ENCODE peak calls at places on chromosomes 5 and 9, in four cellular contexts. I is IMR-90, V is neuronal stem cell, D is mesendoderm. E is an unnamed sample.

GRCh38 chr5:179297026-179297425 is 48.2 kb downstream of the ADAMTS2 start:
- DNase-seq in I (no peak), D (no peak), V (no peak), E (no peak)

GRCh38 chr5:141753971-141754713 is 72.1 kb upstream of the ARAP3 start:
- DNase-seq in V (peak), I (peak), D (peak), E (peak)

GRCh38 chr5:54867310-54867944 is 118.0 kb downstream of the ESM1 start:
- DNase-seq in I (peak), D (peak), V (peak), E (no peak)

GRCh38 chr9:112411626-112412027 is 31.7 kb downstream of the HSDL2 start:
- DNase-seq in D (no peak), I (peak), V (no peak), E (no peak)

GRCh38 chr9:15243086-15243485 is 63.9 kb downstream of the TTC39B start:
- DNase-seq in V (no peak), I (peak), D (no peak), E (no peak)

GRCh38 chr5:132821791-132822190 is 8.7 kb downstream of the SHROOM1 start:
- DNase-seq in D (no peak), I (peak), V (no peak), E (no peak)

GRCh38 chr9:134179595-134179917 is 15.2 kb upstream of the RNU6ATAC start:
- DNase-seq in I (no peak), D (no peak), V (no peak), E (no peak)

GRCh38 chr9:68808481-68808880 is 103.4 kb downstream of the PIP5K1B start:
- DNase-seq in V (no peak), I (no peak), D (no peak), E (no peak)

GRCh38 chr9:36192196-36192595 is 1.5 kb downstream of the CLTA start:
- DNase-seq in V (no peak), D (peak), I (peak), E (no peak)

GRCh38 chr5:149182241-149182640 is 40.9 kb downstream of the ABLIM3 start:
- DNase-seq in V (no peak), I (no peak), D (no peak), E (no peak)

GRCh38 chr9:75164573-75164972 is 76.3 kb downstream of the OSTF1 start:
- DNase-seq in D (no peak), I (no peak), V (no peak), E (no peak)

GRCh38 chr9:75170898-75171360 is 82.6 kb downstream of the OSTF1 start:
- DNase-seq in V (no peak), D (peak), I (peak), E (no peak)

GRCh38 chr9:75167281-75167680 is 79.0 kb downstream of the OSTF1 start:
- DNase-seq in I (no peak), D (no peak), V (no peak), E (no peak)

GRCh38 chr9:75168270-75169185 is 80.2 kb downstream of the OSTF1 start:
- DNase-seq in V (no peak), I (no peak), D (no peak), E (no peak)

DNA sequence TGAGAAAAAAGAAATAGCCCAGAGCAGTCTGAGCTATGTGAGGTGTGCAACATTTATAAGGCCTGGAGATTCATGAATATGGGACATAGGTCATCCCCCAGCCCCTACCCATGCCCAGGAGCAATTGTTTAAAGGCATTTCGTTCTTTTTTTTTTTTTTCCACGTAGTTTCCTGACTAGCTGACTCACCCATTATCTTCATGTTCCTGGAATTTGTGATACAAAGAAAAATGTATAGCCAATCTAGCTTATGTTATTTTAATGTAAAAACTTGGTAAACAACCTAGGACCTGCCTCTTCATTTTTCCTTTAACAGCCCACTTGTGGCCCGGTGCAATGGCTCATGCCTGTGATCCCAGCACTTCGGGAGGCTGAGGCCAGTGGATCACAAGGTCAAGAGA is 81.3 kb downstream of the OSTF1 start:
- DNase-seq in D (peak), V (no peak), I (no peak), E (no peak)
- H3K4ac ChIP-seq in D (no peak), V (no peak), I (no peak), E (no peak)

DNA sequence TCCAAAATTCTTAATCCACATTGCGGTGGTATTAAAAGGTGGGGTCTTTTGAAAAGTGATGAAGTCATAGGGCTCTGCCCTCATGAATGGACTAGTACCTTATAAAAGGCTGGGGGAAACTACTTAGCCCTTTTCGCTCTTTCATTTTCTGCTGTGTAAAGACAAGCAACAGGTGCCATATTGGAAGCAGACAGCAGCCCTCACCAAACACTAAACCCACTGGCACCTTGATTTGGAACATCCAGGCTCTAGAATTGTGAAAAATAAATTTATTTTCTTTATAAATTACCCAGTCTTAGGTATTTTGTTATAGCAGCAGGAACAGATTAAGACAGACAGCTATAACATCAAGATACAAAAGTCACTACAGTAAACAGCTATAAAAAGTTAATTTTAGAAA is 12.8 kb downstream of the PJA2 start:
- DNase-seq in D (no peak), I (no peak), V (no peak), E (no peak)
- H3K4ac ChIP-seq in D (no peak), I (no peak), V (no peak), E (no peak)

GRCh38 chr9:137657606-137658005 is 38.8 kb downstream of the EHMT1 start:
- DNase-seq in D (no peak), V (no peak), I (no peak), E (no peak)

GRCh38 chr9:137660144-137660543 is 41.3 kb downstream of the EHMT1 start:
- DNase-seq in D (no peak), I (no peak), V (no peak), E (no peak)

GRCh38 chr9:137650779-137651178 is 32.0 kb downstream of the EHMT1 start:
- DNase-seq in V (no peak), I (no peak), D (no peak), E (no peak)

GRCh38 chr9:137658778-137659177 is 40.0 kb downstream of the EHMT1 start:
- DNase-seq in D (no peak), I (no peak), V (no peak), E (no peak)

GRCh38 chr9:137656416-137656815 is 37.6 kb downstream of the EHMT1 start:
- DNase-seq in I (no peak), V (no peak), D (no peak), E (no peak)
- H3K4ac ChIP-seq in I (no peak), V (no peak), D (no peak), E (no peak)

DNA sequence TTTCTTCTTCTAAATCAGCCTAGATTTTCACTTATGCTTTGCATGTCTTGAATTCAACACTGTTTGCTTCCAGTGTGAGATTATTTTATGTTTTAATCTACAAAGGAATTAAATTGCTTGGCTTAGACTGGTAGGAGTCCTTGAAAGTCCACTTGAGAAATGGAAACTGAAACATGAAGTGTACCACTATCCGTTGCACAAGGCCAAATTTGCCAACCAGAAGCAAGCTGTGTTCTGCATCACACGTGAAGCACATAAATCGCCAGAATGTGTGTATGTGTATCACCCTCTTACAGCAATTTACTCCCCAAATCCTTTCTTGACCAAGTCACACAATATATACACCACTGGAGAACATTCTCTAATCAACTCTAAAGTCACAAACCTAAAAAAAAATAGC is 10.3 kb downstream of the SEMA6A start:
- DNase-seq in I (no peak), D (no peak), V (no peak), E (no peak)
- H3K4ac ChIP-seq in I (no peak), D (no peak), V (no peak), E (no peak)

GRCh38 chr9:19379697-19380046 is 364 bp downstream of the RPS6 start:
- DNase-seq in V (no peak), I (peak), D (no peak), E (no peak)
- H3K4ac ChIP-seq in V (no peak), I (peak), D (peak), E (peak)

DNA sequence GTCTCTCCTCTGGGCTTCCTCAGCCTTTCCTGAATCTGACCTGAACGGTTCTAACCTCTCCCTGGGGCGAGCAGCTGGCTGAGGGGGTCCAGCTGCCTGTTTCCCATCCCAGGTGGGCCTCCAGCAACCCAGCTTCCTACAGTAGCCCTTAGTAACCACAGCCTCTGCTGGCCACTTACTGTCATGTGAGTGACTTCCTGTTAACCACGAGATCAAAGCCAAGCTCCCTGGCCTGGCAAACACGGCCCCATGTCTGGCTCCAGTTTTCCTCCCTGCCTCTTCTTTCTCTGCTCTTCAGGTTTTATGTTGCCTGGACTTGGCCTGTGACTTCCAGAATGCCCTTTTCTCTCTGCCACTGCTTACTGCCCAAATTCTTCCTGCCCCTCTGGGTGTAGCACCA is 47.2 kb upstream of the DAB2IP start:
- DNase-seq in D (peak), V (no peak), I (no peak), E (no peak)
- H3K4ac ChIP-seq in D (no peak), V (no peak), I (no peak), E (no peak)

GRCh38 chr9:5834214-5834613 is 1.3 kb upstream of the ERMP1 start:
- DNase-seq in V (no peak), D (no peak), I (no peak), E (no peak)

GRCh38 chr9:5832543-5833529 is at the start of gene ERMP1:
- DNase-seq in V (peak), D (peak), I (peak), E (peak)

GRCh38 chr9:5835808-5836207 is 2.9 kb upstream of the ERMP1 start:
- DNase-seq in I (no peak), V (no peak), D (no peak), E (no peak)

GRCh38 chr9:5832093-5832542 is 799 bp downstream of the ERMP1 start:
- DNase-seq in D (no peak), I (no peak), V (no peak), E (no peak)
- H3K4ac ChIP-seq in D (no peak), I (no peak), V (no peak), E (no peak)

DNA sequence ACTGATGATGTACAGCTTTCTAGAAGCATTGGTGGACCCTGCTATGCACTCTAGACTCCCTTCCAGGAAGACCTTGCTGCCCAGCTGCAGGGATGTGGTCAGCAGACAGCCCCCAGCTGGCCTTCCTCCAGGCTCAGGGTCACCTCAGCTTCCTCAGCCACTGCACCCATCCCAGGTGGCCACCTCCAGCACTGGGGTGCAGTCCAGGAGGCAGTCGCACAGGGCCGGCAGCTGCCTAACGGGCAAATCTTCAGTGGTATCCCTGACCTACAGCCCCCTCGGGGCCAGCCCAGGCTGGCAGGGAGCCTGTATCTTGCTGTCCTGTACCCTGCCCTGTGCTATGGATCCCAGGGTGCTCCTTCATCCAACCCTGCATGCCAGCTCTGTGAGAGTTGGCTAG is 81.8 kb downstream of the GADD45G start:
- DNase-seq in D (no peak), V (no peak), I (no peak), E (no peak)
- H3K4ac ChIP-seq in D (no peak), V (no peak), I (no peak), E (peak)

DNA sequence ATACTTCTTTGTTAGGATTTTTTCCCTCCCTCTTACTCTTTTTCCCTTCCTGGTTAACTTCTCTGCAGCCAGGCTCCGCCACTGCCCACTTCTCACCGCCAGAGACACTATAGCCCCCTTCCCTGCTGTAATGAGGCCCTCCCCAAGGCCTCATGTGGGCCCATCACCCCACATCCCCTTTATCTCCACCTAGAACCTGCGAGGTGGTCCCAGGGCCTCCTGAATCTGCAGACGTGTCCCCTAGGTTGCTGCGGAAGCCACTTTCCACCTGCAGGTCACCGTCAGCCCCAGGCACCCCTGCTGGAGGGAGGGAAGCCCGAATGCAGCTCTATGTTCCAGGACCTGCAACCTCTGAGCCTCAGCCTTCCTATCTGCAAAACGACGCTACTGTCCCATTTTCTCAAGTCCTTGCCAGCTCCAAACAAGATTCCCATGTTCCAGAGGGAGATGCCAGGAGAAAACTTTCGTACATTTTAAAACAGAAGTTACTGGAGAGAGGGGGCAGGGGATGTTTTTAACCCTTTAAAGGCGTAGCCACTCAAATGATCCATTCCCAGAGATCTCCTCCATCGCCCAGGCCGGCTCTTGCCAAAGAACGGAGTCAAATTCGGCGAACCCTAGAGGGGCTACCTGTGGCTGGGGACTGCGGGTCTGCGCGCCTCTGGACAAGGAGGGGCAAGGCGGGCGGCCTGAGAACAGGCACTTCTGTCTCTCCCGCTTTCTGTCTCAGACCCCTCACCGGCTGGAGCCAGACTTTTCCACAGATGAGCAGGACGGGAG is 929 bp downstream of the SH3PXD2B start:
- DNase-seq in I (peak), V (peak), D (peak), E (peak)
- H3K4ac ChIP-seq in I (peak), V (peak), D (peak), E (peak)